ENCODE peak calls at places on chromosomes 4 and X, in nine cellular contexts. K is A549, Q is heart left ventricle, X is cardiac muscle cell, J is upper lobe of right lung, N is mesenchymal stem cell, Z is HL-60, T is brain microvascular endothelial cell, V is mammary epithelial cell. F is an unnamed sample.
A peak's percentile ranks its signal among the peaks of the same experiment; 100 is the strongest.

GRCh38 chr4:95114521-95114920 is 356.8 kb downstream of the BMPR1B start:
- DNase-seq in K (no peak), Q (no peak), X (no peak), J (no peak), N (no peak), Z (no peak), T (no peak), V (no peak), F (peak; percentile 15)

GRCh38 chr4:79247695-79248394 is 78.0 kb downstream of the NAA11 start:
- DNase-seq in K (no peak), Q (no peak), X (no peak), J (no peak), N (no peak), Z (no peak), T (no peak), V (no peak), F (no peak)

GRCh38 chr4:20251796-20252655 is at the start of gene SLIT2:
- DNase-seq in K (peak; percentile 18), Q (peak; percentile 80), X (peak; percentile 90), J (peak; percentile 88), N (peak; percentile 75), Z (peak; percentile 53), T (peak; percentile 78), V (peak; percentile 55), F (peak; percentile 91)

GRCh38 chr4:84971319-84971932 is 4.9 kb upstream of the WDFY3 start:
- DNase-seq in K (peak; percentile 16), Q (no peak), X (peak; percentile 71), J (no peak), N (peak; percentile 75), Z (no peak), T (no peak), V (peak; percentile 35), F (peak; percentile 77)

GRCh38 chr4:72942565-72942964 is 127.0 kb downstream of the COX18 start:
- DNase-seq in K (no peak), Q (no peak), X (no peak), J (no peak), N (no peak), Z (no peak), T (no peak), V (no peak), F (no peak)

GRCh38 chr4:57023104-57023503 is 44.4 kb downstream of the POLR2B start:
- DNase-seq in K (no peak), Q (no peak), X (peak; percentile 83), J (no peak), N (peak; percentile 89), Z (no peak), T (peak; percentile 92), V (peak; percentile 90), F (peak; percentile 93)

GRCh38 chr4:30721353-30722091 is 1.4 kb downstream of the PCDH7 start:
- DNase-seq in K (peak; percentile 3), Q (peak; percentile 25), X (peak; percentile 39), J (peak; percentile 69), N (peak; percentile 64), Z (no peak), T (no peak), V (peak; percentile 69), F (peak; percentile 53)

GRCh38 chr4:121668368-121669162 is 28.2 kb downstream of the ANXA5 start:
- DNase-seq in K (no peak), Q (no peak), X (peak; percentile 88), J (no peak), N (peak; percentile 95), Z (no peak), T (peak; percentile 94), V (peak; percentile 86), F (peak; percentile 85)

GRCh38 chrX:65686246-65686645 is 18.8 kb downstream of the MSN start:
- DNase-seq in K (no peak), Q (no peak), X (no peak), J (no peak), N (no peak), Z (peak; percentile 32), T (no peak), V (no peak), F (no peak)

GRCh38 chr4:163137581-163137980 is 29.1 kb downstream of the NAF1 start:
- DNase-seq in K (no peak), Q (no peak), X (no peak), J (no peak), N (no peak), Z (no peak), T (no peak), V (no peak), F (no peak)

GRCh38 chr4:17317526-17317925 is 194.4 kb downstream of the QDPR start:
- DNase-seq in K (no peak), Q (no peak), X (no peak), J (no peak), N (no peak), Z (no peak), T (no peak), V (no peak), F (no peak)

GRCh38 chrX:3748052-3748559 is 34.7 kb upstream of the PRKX start:
- DNase-seq in K (no peak), Q (no peak), X (peak; percentile 5), J (no peak), N (peak; percentile 62), Z (no peak), T (no peak), V (no peak), F (no peak)

GRCh38 chr4:8255698-8256441 is 13.7 kb upstream of the HTRA3 start:
- DNase-seq in K (no peak), Q (no peak), X (peak; percentile 44), J (no peak), N (no peak), Z (no peak), T (peak; percentile 7), V (no peak), F (peak; percentile 59)

GRCh38 chrX:53281321-53281822 is at the start of gene IQSEC2:
- DNase-seq in K (peak; percentile 74), Q (peak; percentile 87), X (peak; percentile 84), J (peak; percentile 91), N (peak; percentile 82), Z (peak; percentile 49), T (peak; percentile 70), V (peak; percentile 71), F (peak; percentile 74)

GRCh38 chr4:82988323-82988832 is 22.2 kb downstream of the LIN54 start:
- DNase-seq in K (no peak), Q (no peak), X (no peak), J (no peak), N (peak; percentile 64), Z (no peak), T (peak; percentile 16), V (no peak), F (peak; percentile 76)

GRCh38 chr4:76626686-76627465 is 191.8 kb downstream of the SHROOM3 start:
- DNase-seq in K (peak; percentile 20), Q (no peak), X (peak; percentile 44), J (no peak), N (no peak), Z (no peak), T (peak; percentile 34), V (no peak), F (peak; percentile 43)

GRCh38 chr4:185246453-185246852 is 37.1 kb downstream of the SNX25 start:
- DNase-seq in K (no peak), Q (no peak), X (no peak), J (no peak), N (no peak), Z (no peak), T (no peak), V (no peak), F (peak; percentile 23)

GRCh38 chr4:38509551-38509950 is 154.4 kb upstream of the KLF3 start:
- DNase-seq in K (no peak), Q (no peak), X (no peak), J (no peak), N (no peak), Z (no peak), T (no peak), V (no peak), F (no peak)

GRCh38 chrX:130523460-130524394 is 121.9 kb downstream of the RBMX2 start:
- DNase-seq in K (no peak), Q (peak; percentile 13), X (peak; percentile 12), J (no peak), N (peak; percentile 28), Z (peak; percentile 3), T (no peak), V (no peak), F (peak; percentile 1)
- H3K4me3 ChIP-seq in K (no peak overlapping the region), Q (peak overlapping the region; percentile 45), X (peak overlapping the region; percentile 38), J (peak overlapping the region; percentile 25), N (peak overlapping the region; percentile 80), Z (peak overlapping the region; percentile 20), T (peak overlapping the region; percentile 48), V (peak overlapping the region; percentile 29), F (peak overlapping the region; percentile 40)

GRCh38 chr4:21517460-21517859 is 431.1 kb downstream of the KCNIP4 start:
- DNase-seq in K (no peak), Q (no peak), X (no peak), J (no peak), N (no peak), Z (no peak), T (no peak), V (no peak), F (no peak)

GRCh38 chr4:21522296-21522695 is 426.3 kb downstream of the KCNIP4 start:
- DNase-seq in K (no peak), Q (no peak), X (no peak), J (no peak), N (no peak), Z (no peak), T (peak; percentile 50), V (no peak), F (no peak)
- H3K4me3 ChIP-seq in K (no peak overlapping the region), Q (no peak overlapping the region), X (no peak overlapping the region), J (no peak overlapping the region), N (no peak overlapping the region), Z (no peak overlapping the region), T (no peak overlapping the region), V (no peak overlapping the region), F (no peak overlapping the region)

GRCh38 chrX:67544871-67545771 is 1.3 kb downstream of the AR start:
- DNase-seq in K (no peak), Q (peak; percentile 6), X (peak; percentile 33), J (peak; percentile 64), N (peak; percentile 79), Z (no peak), T (peak; percentile 18), V (no peak), F (peak; percentile 25)
- H3K4me3 ChIP-seq in K (peak overlapping the region; percentile 59), Q (peak overlapping the region; percentile 63), X (peak overlapping the region; percentile 33), J (peak overlapping the region; percentile 45), N (peak overlapping the region; percentile 79), Z (no peak overlapping the region), T (peak overlapping the region; percentile 59), V (no peak overlapping the region), F (peak overlapping the region; percentile 59)

GRCh38 chr4:120005091-120005490 is 61.6 kb downstream of the MAD2L1 start:
- DNase-seq in K (no peak), Q (no peak), X (no peak), J (no peak), N (no peak), Z (no peak), T (no peak), V (no peak), F (no peak)

GRCh38 chr4:120007171-120007894 is 59.3 kb downstream of the MAD2L1 start:
- DNase-seq in K (no peak), Q (no peak), X (peak; percentile 72), J (no peak), N (peak; percentile 64), Z (no peak), T (peak; percentile 94), V (peak; percentile 68), F (peak; percentile 79)

GRCh38 chr4:120003193-120003592 is 63.5 kb downstream of the MAD2L1 start:
- DNase-seq in K (no peak), Q (no peak), X (no peak), J (no peak), N (no peak), Z (no peak), T (no peak), V (no peak), F (no peak)

GRCh38 chr4:120004054-120004453 is 62.6 kb downstream of the MAD2L1 start:
- DNase-seq in K (no peak), Q (no peak), X (no peak), J (no peak), N (no peak), Z (no peak), T (no peak), V (no peak), F (no peak)

GRCh38 chr4:120005527-120005926 is 61.1 kb downstream of the MAD2L1 start:
- DNase-seq in K (no peak), Q (no peak), X (no peak), J (no peak), N (no peak), Z (no peak), T (no peak), V (no peak), F (no peak)
- H3K4me3 ChIP-seq in K (no peak overlapping the region), Q (no peak overlapping the region), X (no peak overlapping the region), J (no peak overlapping the region), N (no peak overlapping the region), Z (no peak overlapping the region), T (no peak overlapping the region), V (no peak overlapping the region), F (no peak overlapping the region)

F was measured in cardiac fibroblast.